ENCODE peak calls at places on chromosome 18, in ten cellular contexts. C is uterus; V is iPS DF 6.9; W is breast epithelium; R is CD8-positive, alpha-beta memory T cell; U is sigmoid colon; I is naive thymus-derived CD4-positive, alpha-beta T cell; O is A549; K is CD8-positive, alpha-beta T cell; P is astrocyte. B is an unnamed sample. For H3K4me1, the result is how much of the 10 kb centered on the place peaks cover.

GRCh38 chr18:59959079-59959478 is 59.3 kb downstream of the PMAIP1 start:
- DNase-seq in C (no peak), V (no peak), W (no peak), R (no peak), U (no peak), I (no peak), O (no peak), K (no peak), P (no peak), B (no peak)

GRCh38 chr18:57287766-57288165 is 64.6 kb upstream of the ST8SIA3 start:
- DNase-seq in C (no peak), V (no peak), W (no peak), R (no peak), U (no peak), I (no peak), O (no peak), K (no peak), P (no peak), B (no peak)

GRCh38 chr18:10822457-10822856 is 296.6 kb downstream of the NAPG start:
- DNase-seq in C (no peak), V (no peak), W (no peak), R (no peak), U (no peak), I (no peak), O (no peak), K (no peak), P (peak), B (no peak)

GRCh38 chr18:60549338-60549960 is 176.9 kb upstream of the MC4R start:
- DNase-seq in C (no peak), V (peak), W (no peak), R (no peak), U (no peak), I (no peak), O (peak), K (no peak), P (peak), B (no peak)

GRCh38 chr18:8301427-8302172 is 307.6 kb upstream of the RAB12 start:
- DNase-seq in C (no peak), V (no peak), W (no peak), R (no peak), U (no peak), I (no peak), O (no peak), K (no peak), P (peak), B (no peak)

GRCh38 chr18:50009772-50010171 is 185.2 kb downstream of the MYO5B start:
- DNase-seq in C (no peak), V (peak), W (peak), R (peak), U (no peak), I (no peak), O (peak), K (peak), P (no peak), B (no peak)

GRCh38 chr18:32209685-32210445 is 20.0 kb downstream of the MEP1B start:
- DNase-seq in C (no peak), V (no peak), W (no peak), R (no peak), U (no peak), I (no peak), O (no peak), K (no peak), P (no peak), B (no peak)

GRCh38 chr18:62556397-62556796 is 33.6 kb downstream of the ZCCHC2 start:
- DNase-seq in C (no peak), V (no peak), W (no peak), R (no peak), U (no peak), I (no peak), O (no peak), K (no peak), P (no peak), B (no peak)

GRCh38 chr18:24027156-24027555 is 12.6 kb downstream of the TTC39C start:
- DNase-seq in C (peak), V (no peak), W (peak), R (no peak), U (peak), I (no peak), O (no peak), K (no peak), P (peak), B (peak)

GRCh38 chr18:21955757-21956652 is 213.4 kb upstream of the GATA6 start:
- DNase-seq in C (peak), V (peak), W (peak), R (peak), U (peak), I (peak), O (peak), K (peak), P (peak), B (peak)

GRCh38 chr18:7174359-7175107 is 56.4 kb upstream of the LRRC30 start:
- DNase-seq in C (no peak), V (no peak), W (peak), R (no peak), U (no peak), I (no peak), O (no peak), K (no peak), P (no peak), B (no peak)

GRCh38 chr18:61882296-61883004 is 10.4 kb downstream of the RNF152 start:
- DNase-seq in C (no peak), V (no peak), W (peak), R (no peak), U (no peak), I (no peak), O (no peak), K (no peak), P (peak), B (no peak)

GRCh38 chr18:73785276-73785675 is 362.4 kb downstream of the FBXO15 start:
- DNase-seq in C (no peak), V (no peak), W (no peak), R (no peak), U (no peak), I (no peak), O (no peak), K (no peak), P (peak), B (no peak)

GRCh38 chr18:6629635-6630140 is 99.8 kb upstream of the ARHGAP28 start:
- DNase-seq in C (no peak), V (no peak), W (no peak), R (no peak), U (no peak), I (no peak), O (no peak), K (no peak), P (peak), B (no peak)

GRCh38 chr18:70069965-70070364 is 122.3 kb upstream of the CD226 start:
- DNase-seq in C (no peak), V (no peak), W (no peak), R (no peak), U (no peak), I (no peak), O (no peak), K (no peak), P (no peak), B (no peak)

GRCh38 chr18:76956648-76957047 is 134.3 kb downstream of the ZNF236 start:
- DNase-seq in C (no peak), V (no peak), W (no peak), R (no peak), U (no peak), I (no peak), O (no peak), K (no peak), P (no peak), B (peak)
- H3K4me1 ChIP-seq in C (under half), V (under half), W (under half), R (under half), U (under half), I (under half), O (under half), K (under half), P (under half), B (under half)

GRCh38 chr18:79393626-79394401 is 1.9 kb upstream of the NFATC1 start:
- DNase-seq in C (peak), V (no peak), W (peak), R (peak), U (peak), I (peak), O (peak), K (no peak), P (peak), B (peak)
- H3K27ac ChIP-seq in C (peak), V (no peak), W (peak), R (no peak), U (peak), I (peak), O (peak), K (peak), P (peak), B (peak)

GRCh38 chr18:47987456-47987735 is 56.9 kb upstream of the SMAD2 start:
- DNase-seq in C (no peak), V (no peak), W (no peak), R (no peak), U (no peak), I (no peak), O (no peak), K (no peak), P (no peak), B (no peak)
- H3K4me1 ChIP-seq in C (under half), V (under half), W (under half), R (under half), U (under half), I (under half), O (under half), K (under half), P (under half), B (under half)

GRCh38 chr18:31100598-31101147 is 1.5 kb downstream of the DSC2 start:
- DNase-seq in C (no peak), V (peak), W (peak), R (no peak), U (no peak), I (no peak), O (no peak), K (no peak), P (no peak), B (no peak)
- H3K27ac ChIP-seq in C (no peak), V (no peak), W (peak), R (peak), U (peak), I (no peak), O (peak), K (no peak), P (no peak), B (no peak)

GRCh38 chr18:13558790-13559189 is 167.6 kb downstream of the FAM210A start:
- DNase-seq in C (no peak), V (no peak), W (no peak), R (no peak), U (no peak), I (no peak), O (no peak), K (no peak), P (no peak), B (no peak)
- H3K4me1 ChIP-seq in C (under half), V (under half), W (under half), R (under half), U (half or more), I (under half), O (under half), K (under half), P (under half), B (under half)